ENCODE peak calls at places on chromosomes 13 and 19, in eight cellular contexts. K, U, O, E, H, M, A and X are unnamed samples.

GRCh38 chr19:16297575-16298178 is 26.9 kb upstream of the KLF2 start:
- DNase-seq in H (no peak), K (no peak), U (no peak), M (no peak), E (no peak), O (no peak), A (no peak), X (no peak)

GRCh38 chr19:48274938-48275337 is 5.1 kb downstream of the ZNF114 start:
- DNase-seq in A (no peak), O (no peak), H (no peak), K (no peak), U (no peak), E (no peak), M (no peak), X (no peak)

GRCh38 chr19:8149261-8150094 is at the start of gene FBN3:
- DNase-seq in U (no peak), M (no peak), K (no peak), E (no peak), O (no peak), A (no peak), H (no peak), X (no peak)

GRCh38 chr13:26605845-26606244 is 48.4 kb downstream of the WASF3 start:
- DNase-seq in O (no peak), A (no peak), U (no peak), M (no peak), E (no peak), H (no peak), K (no peak), X (no peak)

GRCh38 chr13:79540504-79540903 is 59.5 kb downstream of the NDFIP2 start:
- DNase-seq in K (no peak), M (no peak), U (no peak), H (no peak), E (no peak), O (no peak), A (no peak), X (no peak)

GRCh38 chr19:47623921-47624391 is 15.0 kb downstream of the BICRA start:
- DNase-seq in U (no peak), O (no peak), K (no peak), M (no peak), H (no peak), A (no peak), E (no peak), X (no peak)

GRCh38 chr19:29714371-29714952 is 599 bp downstream of the C19orf12 start:
- DNase-seq in E (no peak), A (no peak), U (no peak), O (no peak), H (no peak), M (peak; percentile 24), K (no peak), X (no peak)

GRCh38 chr19:19217110-19217509 is 5.4 kb downstream of the NCAN start:
- DNase-seq in O (no peak), K (peak; percentile 48), A (no peak), U (no peak), M (no peak), H (no peak), E (no peak), X (no peak)

GRCh38 chr13:30290812-30291436 is 16.4 kb downstream of the KATNAL1 start:
- DNase-seq in A (no peak), K (no peak), E (no peak), O (no peak), M (no peak), U (no peak), H (no peak), X (no peak)

GRCh38 chr13:111065698-111066097 is 49.4 kb upstream of the ARHGEF7 start:
- DNase-seq in H (no peak), E (no peak), A (no peak), U (no peak), M (no peak), K (no peak), O (no peak), X (no peak)

GRCh38 chr19:54095136-54095858 is 5.3 kb downstream of the OSCAR start:
- DNase-seq in U (no peak), K (no peak), O (no peak), E (no peak), H (no peak), A (no peak), M (no peak), X (no peak)

GRCh38 chr13:31956944-31957644 is 74.5 kb upstream of the FRY start:
- DNase-seq in A (no peak), U (no peak), M (no peak), H (no peak), O (no peak), E (no peak), K (no peak), X (no peak)

GRCh38 chr13:30235206-30235605 is 72.1 kb downstream of the KATNAL1 start:
- DNase-seq in O (no peak), K (peak; percentile 14), H (no peak), M (no peak), U (no peak), E (no peak), A (no peak), X (peak; percentile 14)

GRCh38 chr13:50894504-50894903 is 15.1 kb upstream of the RNASEH2B start:
- DNase-seq in O (no peak), K (no peak), M (no peak), H (no peak), E (no peak), A (no peak), U (no peak), X (no peak)

GRCh38 chr19:5719961-5720790 is at the start of the genes CATSPERD and LONP1:
- DNase-seq in M (peak; percentile 97), U (peak; percentile 95), A (peak; percentile 98), K (peak; percentile 99), O (peak; percentile 97), E (peak; percentile 99), H (peak; percentile 99), X (peak; percentile 100)

GRCh38 chr19:19575411-19575810 is 37.3 kb downstream of the CILP2 start:
- DNase-seq in H (no peak), A (peak; percentile 14), E (no peak), K (no peak), O (no peak), U (no peak), M (no peak), X (no peak)

GRCh38 chr19:18939922-18940775 is 868 bp downstream of the HOMER3 start:
- DNase-seq in M (no peak), H (no peak), U (peak; percentile 31), O (no peak), A (no peak), E (no peak), K (peak; percentile 33), X (peak; percentile 56)

GRCh38 chr19:39647918-39648317 is 7.8 kb upstream of the LGALS16 start:
- DNase-seq in M (no peak), O (no peak), H (no peak), A (no peak), U (no peak), K (no peak), E (no peak), X (no peak)

GRCh38 chr19:21569497-21569870 is 64.1 kb downstream of the ZNF429 start:
- DNase-seq in U (no peak), M (peak; percentile 53), K (no peak), E (no peak), H (no peak), A (no peak), O (no peak), X (peak; percentile 28)

GRCh38 chr19:42683917-42684513 is 56.3 kb downstream of the PSG3 start:
- DNase-seq in M (no peak), H (no peak), K (peak; percentile 50), A (no peak), U (no peak), E (no peak), O (no peak), X (peak; percentile 65)

GRCh38 chr19:8680676-8681344 is 17.8 kb downstream of the ACTL9 start:
- DNase-seq in H (no peak), U (no peak), A (no peak), E (no peak), K (no peak), M (no peak), O (no peak), X (no peak)

GRCh38 chr19:58477130-58477529 is 978 bp downstream of the ZNF446 start:
- DNase-seq in E (no peak), O (no peak), H (no peak), M (no peak), U (no peak), A (no peak), K (no peak), X (no peak)

GRCh38 chr13:25654332-25654731 is 282.6 kb downstream of the ATP8A2 start:
- DNase-seq in A (no peak), K (no peak), H (no peak), U (no peak), M (no peak), O (no peak), E (no peak), X (peak; percentile 24)

GRCh38 chr19:49930483-49931011 is 1.2 kb upstream of the NUP62 start:
- DNase-seq in K (peak; percentile 15), U (no peak), A (no peak), M (no peak), O (no peak), E (peak; percentile 8), H (no peak), X (no peak)

GRCh38 chr13:36454121-36454520 is 21.8 kb downstream of the CCNA1 start:
- DNase-seq in A (no peak), E (no peak), M (no peak), H (no peak), K (no peak), U (no peak), O (no peak), X (no peak)

GRCh38 chr19:2567580-2567979 is 91.7 kb downstream of the GADD45B start:
- DNase-seq in K (no peak), A (no peak), E (no peak), M (no peak), H (no peak), U (no peak), O (no peak), X (no peak)

GRCh38 chr13:83057119-83057518 is 825.2 kb downstream of the SLITRK1 start:
- DNase-seq in H (no peak), K (no peak), A (no peak), U (no peak), O (no peak), E (no peak), M (no peak), X (peak; percentile 21)

GRCh38 chr13:112060431-112060830 is 6.5 kb upstream of the SOX1 start:
- DNase-seq in O (no peak), A (no peak), M (no peak), K (no peak), H (no peak), E (no peak), U (no peak), X (no peak)

GRCh38 chr13:72180253-72180952 is 313.4 kb upstream of the DACH1 start:
- DNase-seq in O (no peak), H (no peak), K (no peak), M (no peak), A (no peak), E (no peak), U (no peak), X (peak; percentile 6)

GRCh38 chr13:87087741-87088140 is 583.4 kb upstream of the SLITRK5 start:
- DNase-seq in O (no peak), E (no peak), A (no peak), K (peak; percentile 32), U (no peak), M (no peak), H (no peak), X (no peak)

GRCh38 chr19:54469496-54469934 is 3.6 kb downstream of the CDC42EP5 start:
- DNase-seq in H (no peak), U (no peak), O (no peak), M (no peak), E (no peak), A (no peak), K (no peak), X (no peak)

GRCh38 chr19:35657904-35658700 is 8.2 kb upstream of the UPK1A start:
- DNase-seq in K (no peak), H (no peak), U (no peak), M (no peak), E (no peak), O (no peak), A (no peak), X (no peak)